ENCODE peak calls at places on chromosomes 3 and 15, in ten cellular contexts. One of them, this sample, is unnamed.

GRCh38 chr3:68666409-68667193 is 265.7 kb downstream of the TAFA4 start:
- DNase-seq in CD8-positive, alpha-beta T cell: no peak
- DNase-seq in activated T-helper 1 cell treated with Interleukin-2 at 50 U/mL for 16 hours: no peak
- DNase-seq in PC-3: no peak
- DNase-seq in chondrocyte: no peak
- DNase-seq in AG08396: no peak
- DNase-seq in fibroblast of the aortic adventitia: no peak
- DNase-seq in HS-27A: peak
- DNase-seq in progenitor cell of endocrine pancreas: no peak
- DNase-seq in HuH-7: no peak
- DNase-seq in this sample: no peak

GRCh38 chr15:63939531-63940130 is 105.9 kb upstream of the HERC1 start:
- DNase-seq in CD8-positive, alpha-beta T cell: peak
- DNase-seq in activated T-helper 1 cell treated with Interleukin-2 at 50 U/mL for 16 hours: no peak
- DNase-seq in PC-3: no peak
- DNase-seq in chondrocyte: no peak
- DNase-seq in AG08396: peak
- DNase-seq in fibroblast of the aortic adventitia: peak
- DNase-seq in HS-27A: no peak
- DNase-seq in progenitor cell of endocrine pancreas: no peak
- DNase-seq in HuH-7: no peak
- DNase-seq in this sample: peak

GRCh38 chr3:16399473-16399872 is 114.0 kb downstream of the RFTN1 start:
- DNase-seq in CD8-positive, alpha-beta T cell: no peak
- DNase-seq in activated T-helper 1 cell treated with Interleukin-2 at 50 U/mL for 16 hours: no peak
- DNase-seq in PC-3: peak
- DNase-seq in chondrocyte: no peak
- DNase-seq in AG08396: peak
- DNase-seq in fibroblast of the aortic adventitia: peak
- DNase-seq in HS-27A: no peak
- DNase-seq in progenitor cell of endocrine pancreas: no peak
- DNase-seq in HuH-7: no peak
- DNase-seq in this sample: no peak

GRCh38 chr15:52653451-52653964 is 25.7 kb downstream of the ATOSA start:
- DNase-seq in CD8-positive, alpha-beta T cell: no peak
- DNase-seq in activated T-helper 1 cell treated with Interleukin-2 at 50 U/mL for 16 hours: no peak
- DNase-seq in PC-3: peak
- DNase-seq in chondrocyte: no peak
- DNase-seq in AG08396: peak
- DNase-seq in fibroblast of the aortic adventitia: peak
- DNase-seq in HS-27A: peak
- DNase-seq in progenitor cell of endocrine pancreas: no peak
- DNase-seq in HuH-7: no peak
- DNase-seq in this sample: no peak

GRCh38 chr3:44476181-44476599 is 1.3 kb downstream of the ZNF445 start:
- DNase-seq in CD8-positive, alpha-beta T cell: no peak
- DNase-seq in activated T-helper 1 cell treated with Interleukin-2 at 50 U/mL for 16 hours: no peak
- DNase-seq in PC-3: peak
- DNase-seq in chondrocyte: no peak
- DNase-seq in AG08396: peak
- DNase-seq in fibroblast of the aortic adventitia: peak
- DNase-seq in HS-27A: no peak
- DNase-seq in progenitor cell of endocrine pancreas: no peak
- DNase-seq in HuH-7: no peak
- DNase-seq in this sample: peak

GRCh38 chr3:46867550-46867898 is 4.3 kb upstream of the MYL3 start:
- DNase-seq in CD8-positive, alpha-beta T cell: no peak
- DNase-seq in activated T-helper 1 cell treated with Interleukin-2 at 50 U/mL for 16 hours: no peak
- DNase-seq in PC-3: no peak
- DNase-seq in chondrocyte: no peak
- DNase-seq in AG08396: peak
- DNase-seq in fibroblast of the aortic adventitia: peak
- DNase-seq in HS-27A: no peak
- DNase-seq in progenitor cell of endocrine pancreas: no peak
- DNase-seq in HuH-7: no peak
- DNase-seq in this sample: no peak

GRCh38 chr15:67127925-67128324 is 62.5 kb downstream of the SMAD3 start:
- DNase-seq in CD8-positive, alpha-beta T cell: no peak
- DNase-seq in activated T-helper 1 cell treated with Interleukin-2 at 50 U/mL for 16 hours: no peak
- DNase-seq in PC-3: peak
- DNase-seq in chondrocyte: no peak
- DNase-seq in AG08396: peak
- DNase-seq in fibroblast of the aortic adventitia: peak
- DNase-seq in HS-27A: peak
- DNase-seq in progenitor cell of endocrine pancreas: no peak
- DNase-seq in HuH-7: no peak
- DNase-seq in this sample: no peak

GRCh38 chr15:90633361-90633760 is 83.8 kb upstream of the BLM start:
- DNase-seq in CD8-positive, alpha-beta T cell: no peak
- DNase-seq in activated T-helper 1 cell treated with Interleukin-2 at 50 U/mL for 16 hours: no peak
- DNase-seq in PC-3: no peak
- DNase-seq in chondrocyte: no peak
- DNase-seq in AG08396: no peak
- DNase-seq in fibroblast of the aortic adventitia: peak
- DNase-seq in HS-27A: no peak
- DNase-seq in progenitor cell of endocrine pancreas: no peak
- DNase-seq in HuH-7: no peak
- DNase-seq in this sample: no peak

GRCh38 chr3:30770387-30770786 is 124.1 kb downstream of the GADL1 start:
- DNase-seq in CD8-positive, alpha-beta T cell: no peak
- DNase-seq in activated T-helper 1 cell treated with Interleukin-2 at 50 U/mL for 16 hours: no peak
- DNase-seq in PC-3: peak
- DNase-seq in chondrocyte: no peak
- DNase-seq in AG08396: peak
- DNase-seq in fibroblast of the aortic adventitia: peak
- DNase-seq in HS-27A: peak
- DNase-seq in progenitor cell of endocrine pancreas: no peak
- DNase-seq in HuH-7: peak
- DNase-seq in this sample: no peak

GRCh38 chr3:40719660-40720287 is 195.0 kb downstream of the ZNF621 start:
- DNase-seq in CD8-positive, alpha-beta T cell: no peak
- DNase-seq in activated T-helper 1 cell treated with Interleukin-2 at 50 U/mL for 16 hours: no peak
- DNase-seq in PC-3: peak
- DNase-seq in chondrocyte: no peak
- DNase-seq in AG08396: no peak
- DNase-seq in fibroblast of the aortic adventitia: peak
- DNase-seq in HS-27A: no peak
- DNase-seq in progenitor cell of endocrine pancreas: no peak
- DNase-seq in HuH-7: peak
- DNase-seq in this sample: no peak

GRCh38 chr3:62672270-62672987 is 202.8 kb downstream of the CADPS start:
- DNase-seq in CD8-positive, alpha-beta T cell: no peak
- DNase-seq in activated T-helper 1 cell treated with Interleukin-2 at 50 U/mL for 16 hours: no peak
- DNase-seq in PC-3: no peak
- DNase-seq in chondrocyte: no peak
- DNase-seq in AG08396: no peak
- DNase-seq in fibroblast of the aortic adventitia: no peak
- DNase-seq in HS-27A: no peak
- DNase-seq in progenitor cell of endocrine pancreas: no peak
- DNase-seq in HuH-7: no peak
- DNase-seq in this sample: no peak

GRCh38 chr3:190557311-190557710 is 43.4 kb downstream of the IL1RAP start:
- DNase-seq in CD8-positive, alpha-beta T cell: no peak
- DNase-seq in activated T-helper 1 cell treated with Interleukin-2 at 50 U/mL for 16 hours: no peak
- DNase-seq in PC-3: no peak
- DNase-seq in chondrocyte: no peak
- DNase-seq in AG08396: no peak
- DNase-seq in fibroblast of the aortic adventitia: no peak
- DNase-seq in HS-27A: no peak
- DNase-seq in progenitor cell of endocrine pancreas: no peak
- DNase-seq in HuH-7: no peak
- DNase-seq in this sample: no peak

GRCh38 chr15:98754283-98755022 is 106.1 kb downstream of the IGF1R start:
- DNase-seq in CD8-positive, alpha-beta T cell: no peak
- DNase-seq in activated T-helper 1 cell treated with Interleukin-2 at 50 U/mL for 16 hours: no peak
- DNase-seq in PC-3: no peak
- DNase-seq in chondrocyte: no peak
- DNase-seq in AG08396: no peak
- DNase-seq in fibroblast of the aortic adventitia: peak
- DNase-seq in HS-27A: no peak
- DNase-seq in progenitor cell of endocrine pancreas: no peak
- DNase-seq in HuH-7: no peak
- DNase-seq in this sample: no peak

GRCh38 chr15:100201376-100202280 is 140.1 kb downstream of the ADAMTS17 start:
- DNase-seq in CD8-positive, alpha-beta T cell: peak
- DNase-seq in activated T-helper 1 cell treated with Interleukin-2 at 50 U/mL for 16 hours: no peak
- DNase-seq in PC-3: no peak
- DNase-seq in chondrocyte: no peak
- DNase-seq in AG08396: no peak
- DNase-seq in fibroblast of the aortic adventitia: no peak
- DNase-seq in HS-27A: no peak
- DNase-seq in progenitor cell of endocrine pancreas: no peak
- DNase-seq in HuH-7: no peak
- DNase-seq in this sample: peak

GRCh38 chr3:17166369-17166768 is 281.6 kb downstream of the PLCL2 start:
- DNase-seq in CD8-positive, alpha-beta T cell: no peak
- DNase-seq in activated T-helper 1 cell treated with Interleukin-2 at 50 U/mL for 16 hours: no peak
- DNase-seq in PC-3: no peak
- DNase-seq in chondrocyte: no peak
- DNase-seq in AG08396: no peak
- DNase-seq in fibroblast of the aortic adventitia: no peak
- DNase-seq in HS-27A: no peak
- DNase-seq in progenitor cell of endocrine pancreas: no peak
- DNase-seq in HuH-7: no peak
- DNase-seq in this sample: no peak

GRCh38 chr3:113623324-113623723 is 73.1 kb downstream of the USF3 start:
- DNase-seq in CD8-positive, alpha-beta T cell: no peak
- DNase-seq in activated T-helper 1 cell treated with Interleukin-2 at 50 U/mL for 16 hours: no peak
- DNase-seq in PC-3: no peak
- DNase-seq in chondrocyte: no peak
- DNase-seq in AG08396: no peak
- DNase-seq in fibroblast of the aortic adventitia: no peak
- DNase-seq in HS-27A: no peak
- DNase-seq in progenitor cell of endocrine pancreas: no peak
- DNase-seq in HuH-7: no peak
- DNase-seq in this sample: no peak

GRCh38 chr3:13229291-13229949 is 156.2 kb upstream of the IQSEC1 start:
- DNase-seq in CD8-positive, alpha-beta T cell: no peak
- DNase-seq in activated T-helper 1 cell treated with Interleukin-2 at 50 U/mL for 16 hours: no peak
- DNase-seq in PC-3: peak
- DNase-seq in chondrocyte: no peak
- DNase-seq in AG08396: peak
- DNase-seq in fibroblast of the aortic adventitia: peak
- DNase-seq in HS-27A: no peak
- DNase-seq in progenitor cell of endocrine pancreas: no peak
- DNase-seq in HuH-7: peak
- DNase-seq in this sample: no peak

GRCh38 chr15:27538325-27538724 is 560.8 kb downstream of the OCA2 start:
- DNase-seq in CD8-positive, alpha-beta T cell: no peak
- DNase-seq in activated T-helper 1 cell treated with Interleukin-2 at 50 U/mL for 16 hours: no peak
- DNase-seq in PC-3: no peak
- DNase-seq in chondrocyte: no peak
- DNase-seq in AG08396: no peak
- DNase-seq in fibroblast of the aortic adventitia: no peak
- DNase-seq in HS-27A: no peak
- DNase-seq in progenitor cell of endocrine pancreas: no peak
- DNase-seq in HuH-7: no peak
- DNase-seq in this sample: no peak

GRCh38 chr3:36957862-36958686 is 13.2 kb upstream of the TRANK1 start:
- DNase-seq in CD8-positive, alpha-beta T cell: no peak
- DNase-seq in activated T-helper 1 cell treated with Interleukin-2 at 50 U/mL for 16 hours: no peak
- DNase-seq in PC-3: peak
- DNase-seq in chondrocyte: no peak
- DNase-seq in AG08396: peak
- DNase-seq in fibroblast of the aortic adventitia: peak
- DNase-seq in HS-27A: no peak
- DNase-seq in progenitor cell of endocrine pancreas: no peak
- DNase-seq in HuH-7: no peak
- DNase-seq in this sample: no peak

GRCh38 chr3:52469001-52469400 is 13.6 kb downstream of the NISCH start:
- DNase-seq in CD8-positive, alpha-beta T cell: no peak
- DNase-seq in activated T-helper 1 cell treated with Interleukin-2 at 50 U/mL for 16 hours: no peak
- DNase-seq in PC-3: no peak
- DNase-seq in chondrocyte: no peak
- DNase-seq in AG08396: no peak
- DNase-seq in fibroblast of the aortic adventitia: no peak
- DNase-seq in HS-27A: no peak
- DNase-seq in progenitor cell of endocrine pancreas: no peak
- DNase-seq in HuH-7: no peak
- DNase-seq in this sample: no peak

GRCh38 chr15:67031321-67031720 is 34.1 kb upstream of the SMAD3 start:
- DNase-seq in CD8-positive, alpha-beta T cell: no peak
- DNase-seq in activated T-helper 1 cell treated with Interleukin-2 at 50 U/mL for 16 hours: no peak
- DNase-seq in PC-3: no peak
- DNase-seq in chondrocyte: no peak
- DNase-seq in AG08396: no peak
- DNase-seq in fibroblast of the aortic adventitia: no peak
- DNase-seq in HS-27A: no peak
- DNase-seq in progenitor cell of endocrine pancreas: no peak
- DNase-seq in HuH-7: no peak
- DNase-seq in this sample: no peak

GRCh38 chr3:190548031-190548656 is 34.3 kb downstream of the IL1RAP start:
- DNase-seq in CD8-positive, alpha-beta T cell: no peak
- DNase-seq in activated T-helper 1 cell treated with Interleukin-2 at 50 U/mL for 16 hours: no peak
- DNase-seq in PC-3: no peak
- DNase-seq in chondrocyte: no peak
- DNase-seq in AG08396: no peak
- DNase-seq in fibroblast of the aortic adventitia: no peak
- DNase-seq in HS-27A: no peak
- DNase-seq in progenitor cell of endocrine pancreas: no peak
- DNase-seq in HuH-7: peak
- DNase-seq in this sample: no peak

GRCh38 chr15:31843426-31844055 is 186.8 kb upstream of the CHRNA7 start:
- DNase-seq in CD8-positive, alpha-beta T cell: no peak
- DNase-seq in activated T-helper 1 cell treated with Interleukin-2 at 50 U/mL for 16 hours: no peak
- DNase-seq in PC-3: no peak
- DNase-seq in chondrocyte: no peak
- DNase-seq in AG08396: no peak
- DNase-seq in fibroblast of the aortic adventitia: no peak
- DNase-seq in HS-27A: no peak
- DNase-seq in progenitor cell of endocrine pancreas: no peak
- DNase-seq in HuH-7: no peak
- DNase-seq in this sample: no peak

GRCh38 chr15:82855286-82856092 is 46.1 kb downstream of the WHAMM start:
- DNase-seq in CD8-positive, alpha-beta T cell: no peak
- DNase-seq in activated T-helper 1 cell treated with Interleukin-2 at 50 U/mL for 16 hours: no peak
- DNase-seq in PC-3: no peak
- DNase-seq in chondrocyte: no peak
- DNase-seq in AG08396: no peak
- DNase-seq in fibroblast of the aortic adventitia: no peak
- DNase-seq in HS-27A: no peak
- DNase-seq in progenitor cell of endocrine pancreas: no peak
- DNase-seq in HuH-7: no peak
- DNase-seq in this sample: no peak

GRCh38 chr3:42778644-42779043 is 5.6 kb upstream of the CCDC13 start:
- DNase-seq in CD8-positive, alpha-beta T cell: no peak
- DNase-seq in activated T-helper 1 cell treated with Interleukin-2 at 50 U/mL for 16 hours: no peak
- DNase-seq in PC-3: peak
- DNase-seq in chondrocyte: no peak
- DNase-seq in AG08396: peak
- DNase-seq in fibroblast of the aortic adventitia: peak
- DNase-seq in HS-27A: no peak
- DNase-seq in progenitor cell of endocrine pancreas: no peak
- DNase-seq in HuH-7: no peak
- DNase-seq in this sample: no peak

GRCh38 chr15:67080900-67081431 is 15.6 kb downstream of the SMAD3 start:
- DNase-seq in CD8-positive, alpha-beta T cell: no peak
- DNase-seq in activated T-helper 1 cell treated with Interleukin-2 at 50 U/mL for 16 hours: no peak
- DNase-seq in PC-3: peak
- DNase-seq in chondrocyte: no peak
- DNase-seq in AG08396: peak
- DNase-seq in fibroblast of the aortic adventitia: peak
- DNase-seq in HS-27A: peak
- DNase-seq in progenitor cell of endocrine pancreas: no peak
- DNase-seq in HuH-7: no peak
- DNase-seq in this sample: no peak

GRCh38 chr3:98791341-98792325 is 28.5 kb downstream of the ST3GAL6 start:
- DNase-seq in CD8-positive, alpha-beta T cell: no peak
- DNase-seq in activated T-helper 1 cell treated with Interleukin-2 at 50 U/mL for 16 hours: no peak
- DNase-seq in PC-3: no peak
- DNase-seq in chondrocyte: no peak
- DNase-seq in AG08396: no peak
- DNase-seq in fibroblast of the aortic adventitia: peak
- DNase-seq in HS-27A: no peak
- DNase-seq in progenitor cell of endocrine pancreas: no peak
- DNase-seq in HuH-7: no peak
- DNase-seq in this sample: no peak

GRCh38 chr3:72258366-72258765 is 473.4 kb upstream of the PROK2 start:
- DNase-seq in CD8-positive, alpha-beta T cell: no peak
- DNase-seq in activated T-helper 1 cell treated with Interleukin-2 at 50 U/mL for 16 hours: no peak
- DNase-seq in PC-3: no peak
- DNase-seq in chondrocyte: no peak
- DNase-seq in AG08396: no peak
- DNase-seq in fibroblast of the aortic adventitia: no peak
- DNase-seq in HS-27A: no peak
- DNase-seq in progenitor cell of endocrine pancreas: no peak
- DNase-seq in HuH-7: no peak
- DNase-seq in this sample: no peak